ENCODE peak calls at places on chromosomes 4 and X, in five cellular contexts. S is K562, A is GM12878, Y is H1, W is GM12891. E is an unnamed sample.

GRCh38 chrX:11427082-11428033 is 134.1 kb downstream of the AMELX start:
- DNase-seq in W (no peak), S (peak), Y (peak), A (no peak), E (peak)

GRCh38 chr4:182938213-182938645 is 21.0 kb upstream of the DCTD start:
- DNase-seq in W (peak), S (peak), A (no peak), Y (peak), E (peak)

GRCh38 chrX:109624022-109624421 is 950 bp downstream of the KCNE5 start:
- DNase-seq in S (no peak), A (no peak), Y (no peak), W (no peak), E (no peak)

GRCh38 chr4:15756361-15756861 is 21.7 kb upstream of the CD38 start:
- DNase-seq in Y (no peak), S (no peak), A (peak), W (no peak), E (no peak)

GRCh38 chr4:182255421-182256190 is 12.4 kb downstream of the TENM3 start:
- DNase-seq in W (no peak), S (no peak), A (no peak), Y (no peak), E (no peak)

GRCh38 chr4:7607156-7607910 is 172.6 kb upstream of the PSAPL1 start:
- DNase-seq in A (no peak), W (no peak), S (no peak), Y (no peak), E (no peak)

GRCh38 chr4:164959896-164960295 is 17.6 kb downstream of the TRIM61 start:
- DNase-seq in W (no peak), A (no peak), S (no peak), Y (no peak), E (no peak)

GRCh38 chrX:151596282-151596681 is 32.8 kb downstream of the PASD1 start:
- DNase-seq in A (no peak), W (no peak), S (no peak), Y (no peak), E (no peak)

GRCh38 chrX:153469811-153470410 is 465 bp downstream of the HAUS7 start:
- DNase-seq in W (no peak), S (peak), Y (no peak), A (no peak), E (no peak)

GRCh38 chr4:145525291-145525740 is 43.7 kb downstream of the SMAD1 start:
- DNase-seq in W (no peak), S (no peak), A (no peak), Y (no peak), E (no peak)

GRCh38 chr4:6071959-6072720 is 53.9 kb upstream of the C4orf50 start:
- DNase-seq in Y (no peak), W (no peak), A (no peak), S (no peak), E (no peak)

GRCh38 chr4:99624141-99624719 is 33.4 kb downstream of the C4orf54 start:
- DNase-seq in S (no peak), A (no peak), W (no peak), Y (no peak), E (no peak)

GRCh38 chr4:152115794-152116193 is 355.0 kb upstream of the GATB start:
- DNase-seq in Y (no peak), A (no peak), S (no peak), W (no peak), E (no peak)

GRCh38 chrX:129557844-129558243 is 17.8 kb downstream of the OCRL start:
- DNase-seq in W (no peak), A (no peak), S (no peak), Y (no peak), E (no peak)

GRCh38 chrX:30906726-30907125 is 17.7 kb upstream of the TAB3 start:
- DNase-seq in W (no peak), Y (no peak), S (no peak), A (no peak), E (no peak)

GRCh38 chr4:60562353-60562752 is 637.8 kb upstream of the ADGRL3 start:
- DNase-seq in A (no peak), Y (no peak), S (no peak), W (no peak), E (no peak)

GRCh38 chr4:163540977-163541376 is 46.5 kb downstream of the TMA16 start:
- DNase-seq in Y (no peak), W (no peak), A (no peak), S (no peak), E (no peak)

GRCh38 chr4:125951275-125951887 is 636.6 kb downstream of the FAT4 start:
- DNase-seq in Y (no peak), W (no peak), S (no peak), A (no peak), E (no peak)

GRCh38 chrX:76183289-76184057 is 10.6 kb downstream of the PBDC1 start:
- DNase-seq in Y (no peak), S (no peak), A (no peak), W (no peak), E (no peak)

GRCh38 chr4:154779362-154779947 is 1.6 kb upstream of the RBM46 start:
- DNase-seq in A (no peak), W (no peak), S (no peak), Y (no peak), E (no peak)

GRCh38 chr4:182741054-182741453 is 176.1 kb downstream of the DCTD start:
- DNase-seq in Y (no peak), W (no peak), A (no peak), S (no peak), E (no peak)

GRCh38 chr4:140813804-140814203 is 57.6 kb upstream of the TBC1D9 start:
- DNase-seq in S (no peak), Y (no peak), W (no peak), A (no peak), E (no peak)

GRCh38 chr4:13399257-13399656 is 84.9 kb downstream of the RAB28 start:
- DNase-seq in S (no peak), Y (no peak), A (no peak), W (no peak), E (no peak)

GRCh38 chrX:133350751-133351150 is 64.5 kb downstream of the GPC4 start:
- DNase-seq in A (no peak), Y (no peak), W (no peak), S (no peak), E (no peak)

GRCh38 chr4:18406220-18406619 is 384.7 kb upstream of the LCORL start:
- DNase-seq in Y (no peak), W (no peak), A (no peak), S (no peak), E (no peak)

GRCh38 chrX:48025561-48025960 is 18.8 kb downstream of the SPACA5 start:
- DNase-seq in Y (peak), S (peak), W (no peak), A (peak), E (no peak)

GRCh38 chrX:117138070-117138469 is 675.3 kb upstream of the CT83 start:
- DNase-seq in S (no peak), A (no peak), W (no peak), Y (no peak), E (no peak)

GRCh38 chr4:82780398-82781231 is 18.0 kb downstream of the SCD5 start:
- DNase-seq in Y (no peak), W (no peak), S (no peak), A (no peak), E (no peak)

GRCh38 chrX:1466971-1467561 is 14.4 kb upstream of the ASMTL start:
- DNase-seq in S (no peak), W (peak), Y (peak), A (no peak), E (peak)

GRCh38 chrX:69025802-69026301 is 139.4 kb downstream of the PJA1 start:
- DNase-seq in W (no peak), A (no peak), S (no peak), Y (no peak), E (no peak)

GRCh38 chrX:15598031-15598430 is 2.7 kb downstream of the ACE2 start:
- DNase-seq in A (no peak), W (no peak), S (no peak), Y (no peak), E (no peak)

GRCh38 chrX:11105080-11105479 is 6.1 kb upstream of the HCCS start:
- DNase-seq in A (no peak), W (no peak), Y (no peak), S (peak), E (no peak)

GRCh38 chr4:84966382-84967291 is at the start of gene WDFY3:
- DNase-seq in W (peak), Y (peak), S (peak), A (no peak), E (no peak)

DNA sequence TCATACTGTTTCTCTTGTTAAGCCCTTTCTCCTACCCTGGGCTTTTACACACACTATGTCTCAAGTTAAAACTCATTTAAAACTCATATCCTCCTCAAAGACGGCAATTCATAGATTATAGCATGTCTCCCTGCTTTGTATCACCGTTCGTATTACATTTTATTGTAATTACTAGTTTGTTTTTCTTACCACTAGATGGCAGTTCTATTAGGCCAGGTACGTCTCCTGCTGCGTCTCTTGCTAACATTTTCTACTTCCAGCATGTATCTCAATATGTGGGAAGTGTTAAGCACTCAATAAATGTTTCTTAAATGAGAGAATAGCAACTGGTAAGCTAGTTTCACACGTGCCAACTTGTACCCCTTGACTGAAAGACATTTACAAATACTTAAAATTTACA is 450.3 kb upstream of the PCDH7 start:
- DNase-seq in W (no peak), Y (no peak), A (no peak), S (no peak), E (no peak)
- TF ChIP-seq TAF1 in W (no peak), Y (no peak), A (no peak), S (no peak), E (no peak)

DNA sequence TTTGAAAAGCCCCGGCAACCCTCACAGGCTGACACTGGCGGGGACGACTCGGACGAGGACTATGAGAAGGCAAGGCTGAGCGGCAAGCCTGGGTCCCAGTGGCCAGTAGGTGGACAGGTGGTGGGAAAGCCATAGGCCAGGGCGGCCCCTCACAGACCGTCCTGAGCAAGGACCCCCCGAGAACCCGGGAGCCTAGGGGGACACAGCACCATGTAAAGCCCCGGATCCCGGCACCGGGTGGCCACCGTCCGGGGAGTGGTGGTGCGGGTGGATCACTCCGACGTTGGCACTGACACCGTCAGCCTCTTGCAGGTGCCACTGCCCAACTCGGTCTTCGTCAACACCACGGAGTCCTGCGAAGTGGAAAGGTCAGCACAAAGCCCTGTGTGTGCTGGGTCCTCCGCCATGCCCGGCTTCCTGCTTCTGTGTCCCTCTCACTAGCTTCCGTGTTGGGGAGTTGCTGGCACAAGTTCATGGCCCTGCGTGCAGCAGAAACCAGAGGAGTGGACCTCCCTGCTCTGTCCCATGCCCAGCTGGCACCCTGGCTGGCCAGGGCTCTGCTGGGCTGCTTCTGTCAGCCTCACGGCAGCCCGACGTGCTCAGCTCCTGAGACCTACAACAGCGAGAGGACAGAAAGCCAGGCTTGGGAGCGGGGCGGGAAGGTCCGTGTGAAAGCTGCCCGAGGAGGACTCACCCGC is 11.9 kb upstream of the ADD1 start:
- DNase-seq in W (peak), S (no peak), A (no peak), Y (no peak), E (peak)
- TF ChIP-seq POLR2AphosphoS5 in W (no peak), S (no peak), A (no peak), Y (no peak), E (no peak)

GRCh38 chrX:103215037-103215767 is at the start of gene BEX4:
- DNase-seq in Y (peak), S (peak), W (peak), A (no peak), E (peak)
- TF ChIP-seq POLR2A in Y (peak), S (peak), W (peak), A (peak), E (no peak)

GRCh38 chr4:1113311-1114009 is at the start of gene RNF212:
- DNase-seq in S (no peak), A (no peak), Y (peak), W (no peak), E (no peak)
- TF ChIP-seq TAF1 in S (no peak), A (no peak), Y (no peak), W (no peak), E (no peak)

GRCh38 chr4:122798917-122799316 is 27.7 kb upstream of the FGF2 start:
- DNase-seq in S (no peak), W (no peak), Y (no peak), A (no peak), E (no peak)

GRCh38 chr4:122793811-122794210 is 32.8 kb upstream of the FGF2 start:
- DNase-seq in S (no peak), A (no peak), W (no peak), Y (no peak), E (no peak)

GRCh38 chr4:122798101-122798500 is 28.5 kb upstream of the FGF2 start:
- DNase-seq in A (no peak), S (peak), Y (no peak), W (no peak), E (no peak)

GRCh38 chr4:122796801-122797404 is 29.7 kb upstream of the FGF2 start:
- DNase-seq in A (no peak), S (no peak), Y (peak), W (no peak), E (no peak)

DNA sequence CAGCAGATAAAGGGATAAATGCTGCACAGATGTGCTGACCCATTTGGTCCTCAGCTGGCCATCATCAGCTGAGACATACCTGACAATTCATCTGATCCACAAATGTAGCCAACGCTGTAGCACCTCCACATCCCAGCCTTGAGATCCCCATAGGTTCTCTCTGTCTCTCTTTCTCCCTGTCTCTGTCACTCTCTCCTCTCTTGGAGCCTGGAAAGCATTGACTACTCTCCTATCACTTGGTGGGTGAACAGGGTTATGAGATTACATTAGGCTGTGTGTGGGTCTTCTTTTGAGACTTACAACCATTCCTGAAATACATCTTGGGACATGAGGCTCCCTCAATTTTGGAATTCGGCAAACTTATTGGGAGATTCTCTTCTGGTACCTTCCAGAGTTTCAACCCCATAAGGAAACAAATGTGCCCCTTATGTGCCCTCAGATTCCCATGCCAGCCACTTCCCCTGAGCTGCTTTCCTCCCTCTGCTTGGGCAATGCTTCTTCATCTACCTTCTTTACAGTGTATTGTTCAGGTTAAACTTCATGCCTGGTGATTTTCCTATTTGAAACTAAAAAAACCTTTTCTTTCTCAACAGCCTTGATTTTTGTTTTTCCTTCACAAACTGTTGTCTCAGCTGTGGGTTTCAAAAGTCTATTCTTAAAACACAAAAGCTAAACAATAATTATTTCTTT is 29.1 kb upstream of the FGF2 start:
- DNase-seq in A (no peak), S (no peak), Y (no peak), W (no peak), E (no peak)
- TF ChIP-seq POLR2AphosphoS5 in A (no peak), S (no peak), Y (no peak), W (no peak), E (no peak)